ENCODE peak calls at places on chromosomes 2 and 18, in five cellular contexts. H is GM12878, W is HepG2, O is H1, B is K562. Q is an unnamed sample.

GRCh38 chr2:150792780-150793300 is 305.4 kb upstream of the RND3 start:
- DNase-seq in O (no peak), W (no peak), H (no peak), B (no peak), Q (no peak)

GRCh38 chr2:233256048-233256447 is 4.6 kb downstream of the ATG16L1 start:
- DNase-seq in B (no peak), O (no peak), W (no peak), H (no peak), Q (no peak)

GRCh38 chr2:151632993-151633592 is 101.2 kb downstream of the NEB start:
- DNase-seq in H (no peak), W (peak), B (peak), O (no peak), Q (peak)

GRCh38 chr18:79476031-79476917 is 80.5 kb downstream of the NFATC1 start:
- DNase-seq in B (no peak), W (no peak), O (no peak), H (no peak), Q (no peak)

GRCh38 chr18:27240383-27240782 is 55.3 kb upstream of the CHST9 start:
- DNase-seq in B (no peak), O (no peak), W (no peak), H (no peak), Q (no peak)

GRCh38 chr2:29110916-29111315 is 4.3 kb upstream of the CLIP4 start:
- DNase-seq in B (no peak), H (no peak), W (no peak), O (no peak), Q (no peak)

GRCh38 chr2:71925268-71926097 is 222.2 kb downstream of the CYP26B1 start:
- DNase-seq in O (peak), W (no peak), B (no peak), H (no peak), Q (no peak)

GRCh38 chr2:2665834-2666133 is 334.7 kb upstream of the MYT1L start:
- DNase-seq in O (no peak), H (no peak), B (no peak), W (no peak), Q (no peak)

DNA sequence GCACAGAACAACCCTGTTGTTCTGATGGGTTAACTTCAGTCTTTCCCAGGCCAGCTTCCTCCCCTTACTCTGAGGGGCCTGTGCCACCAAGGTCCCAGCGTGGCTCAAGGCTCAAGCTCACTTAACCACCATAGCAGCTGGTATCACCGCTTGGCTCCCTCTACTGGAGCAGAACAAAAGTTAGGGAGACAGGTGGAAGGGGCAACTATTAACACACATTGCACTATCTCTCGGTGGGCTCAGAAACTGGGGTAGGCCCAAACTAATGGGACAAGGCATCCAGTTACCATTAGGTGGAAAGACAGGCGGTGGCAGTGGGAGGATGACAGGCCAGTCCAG is 88.7 kb upstream of the ATL2 start:
- DNase-seq in W (peak), H (no peak), O (peak), B (peak), Q (peak)
- TF ChIP-seq SIN3A in W (no peak), H (no peak), O (no peak), B (no peak), Q (no peak)

GRCh38 chr18:58048243-58048642 is 4.2 kb downstream of the NEDD4L start:
- DNase-seq in H (no peak), B (no peak), O (no peak), W (no peak), Q (no peak)

GRCh38 chr18:58049000-58049688 is 5.1 kb downstream of the NEDD4L start:
- DNase-seq in O (no peak), W (no peak), B (no peak), H (no peak), Q (no peak)

GRCh38 chr18:58052960-58053359 is 8.9 kb downstream of the NEDD4L start:
- DNase-seq in H (no peak), B (no peak), O (no peak), W (no peak), Q (no peak)

GRCh38 chr18:58054041-58054733 is 10.2 kb downstream of the NEDD4L start:
- DNase-seq in B (peak), O (no peak), W (peak), H (no peak), Q (no peak)

DNA sequence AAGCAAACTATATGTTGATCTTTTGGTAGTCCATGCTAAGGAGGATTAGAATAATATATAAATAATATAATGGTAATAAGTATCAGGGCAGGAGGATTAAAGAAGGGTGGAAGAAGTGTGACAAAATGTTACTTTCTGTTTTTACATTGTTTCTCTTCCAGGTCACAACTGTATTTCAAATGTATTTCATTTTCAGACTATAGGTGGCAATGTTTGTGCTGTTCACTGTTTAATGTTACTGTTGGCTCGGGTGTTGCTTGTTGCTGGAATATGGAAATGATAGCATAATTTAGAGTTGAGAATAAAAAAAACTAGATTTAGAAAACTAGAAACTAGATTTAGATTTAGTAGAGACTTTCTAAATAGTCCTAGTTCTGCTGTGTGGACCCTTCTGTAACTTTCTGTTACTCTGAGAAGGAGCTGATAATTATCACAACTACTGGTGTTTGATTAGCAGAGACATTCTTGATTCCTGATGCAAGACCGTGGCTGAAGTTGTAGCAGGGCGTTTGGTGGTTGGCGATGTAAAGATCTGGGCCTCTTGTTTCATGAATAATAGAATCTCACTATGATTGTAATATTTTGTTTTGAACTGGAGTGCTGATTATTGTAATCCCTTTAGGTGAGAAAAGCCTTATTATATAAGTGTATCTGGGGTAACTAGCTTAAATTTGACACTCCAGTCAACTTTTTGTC is 7.9 kb downstream of the NEDD4L start:
- DNase-seq in O (no peak), H (no peak), B (peak), W (no peak), Q (no peak)
- H3K4me2 ChIP-seq in O (no peak), H (no peak), B (peak), W (peak), Q (no peak)

DNA sequence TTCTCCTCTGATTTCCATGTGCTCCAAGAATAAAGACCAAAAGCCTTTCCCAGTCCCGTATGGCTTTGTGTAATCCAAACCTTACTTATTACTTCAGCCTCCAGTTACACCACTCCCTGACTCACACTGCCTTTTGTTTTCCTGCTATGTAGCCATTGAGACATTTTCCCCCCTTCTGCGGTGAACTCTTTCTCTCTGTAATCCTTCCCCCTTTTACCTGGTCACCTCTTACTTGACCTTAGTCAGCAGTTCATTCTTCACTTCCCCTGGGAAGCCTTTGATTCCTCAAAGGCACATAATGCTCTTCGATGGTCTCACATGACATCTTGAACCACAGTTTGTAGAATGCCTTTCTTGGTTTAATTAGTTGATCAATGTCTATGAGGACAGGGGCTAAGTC is 256.1 kb upstream of the FANCL start:
- DNase-seq in O (peak), B (no peak), H (no peak), W (no peak), Q (no peak)
- TF ChIP-seq RFX5 in O (no peak), B (no peak), H (no peak), W (no peak), Q (no peak)

DNA sequence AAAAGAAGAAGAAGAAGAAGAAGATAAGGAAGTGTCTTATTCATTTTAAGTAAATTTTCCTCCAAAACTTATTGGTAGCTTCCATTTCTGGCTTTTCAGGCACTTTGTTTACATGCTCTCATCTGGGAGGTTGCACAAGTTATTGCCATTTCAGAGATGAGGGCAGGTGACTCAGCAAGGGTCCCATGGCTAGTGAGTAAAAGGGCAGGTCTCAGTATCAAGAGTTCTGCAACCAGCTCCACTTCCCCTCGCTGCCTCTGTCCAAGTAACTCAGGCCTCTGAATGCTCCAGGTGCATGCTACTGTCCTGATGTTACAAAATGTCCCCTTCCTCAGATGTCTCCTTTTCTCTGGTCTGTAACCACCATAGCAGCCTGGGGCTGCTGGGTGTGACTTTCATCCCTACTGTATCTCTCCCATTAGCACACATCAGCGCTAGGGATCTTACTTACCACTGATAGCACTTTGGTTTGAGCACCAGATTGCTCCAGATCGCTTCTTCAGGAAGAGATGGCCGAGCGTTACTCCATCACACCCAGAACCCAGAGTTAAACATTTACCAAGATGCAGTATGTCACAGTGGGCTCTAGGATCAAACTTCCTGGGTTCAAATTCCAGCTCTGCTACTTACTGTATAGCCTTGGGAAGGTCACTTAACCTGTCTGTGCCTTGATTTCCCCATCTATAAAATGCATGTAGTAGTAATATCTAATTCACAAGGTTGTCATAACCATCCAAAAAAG is 57.4 kb upstream of the LAPTM4A start:
- DNase-seq in O (no peak), B (no peak), H (no peak), W (peak), Q (no peak)
- TF ChIP-seq SIN3A in O (no peak), B (no peak), H (no peak), W (no peak), Q (no peak)

DNA sequence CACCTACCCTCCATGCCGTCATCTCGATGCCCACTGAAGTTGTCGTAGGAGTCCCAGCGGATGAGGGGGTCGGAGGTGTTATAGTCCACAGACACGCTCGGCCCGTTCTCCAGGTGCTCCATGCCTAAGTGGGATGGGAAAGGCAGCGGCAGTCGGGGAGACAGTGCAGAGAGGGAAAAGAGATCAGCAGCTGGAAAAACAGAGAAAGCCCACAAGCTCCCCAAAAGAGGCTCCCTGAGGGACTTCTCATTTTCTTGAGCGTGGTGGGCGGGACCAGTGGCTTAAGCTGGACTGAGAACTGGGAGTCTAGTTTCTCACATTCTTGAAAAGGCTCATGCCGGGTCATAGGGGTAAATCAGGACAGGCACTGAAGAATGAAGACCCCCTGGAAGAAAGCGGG is 121.9 kb downstream of the TNS1 start:
- DNase-seq in H (no peak), B (no peak), W (no peak), O (no peak), Q (no peak)
- H3K4me2 ChIP-seq in H (no peak), B (peak), W (no peak), O (no peak), Q (no peak)